ENCODE peak calls at places on chromosome 9, in five cellular contexts. One of them, this sample, is unnamed.

GRCh38 chr9:93299418-93300174 is 115.7 kb downstream of the WNK2 start:
- DNase-seq in tibial artery: peak
- DNase-seq in heart left ventricle: no peak
- DNase-seq in coronary artery: peak
- DNase-seq in IMR-90: no peak
- DNase-seq in this sample: peak

GRCh38 chr9:14271078-14271673 is 42.8 kb downstream of the NFIB start:
- DNase-seq in tibial artery: peak
- DNase-seq in heart left ventricle: peak
- DNase-seq in coronary artery: no peak
- DNase-seq in IMR-90: peak
- DNase-seq in this sample: peak

GRCh38 chr9:83336696-83337095 is 201.5 kb downstream of the FRMD3 start:
- DNase-seq in tibial artery: no peak
- DNase-seq in heart left ventricle: no peak
- DNase-seq in coronary artery: no peak
- DNase-seq in IMR-90: no peak
- DNase-seq in this sample: no peak

GRCh38 chr9:15851766-15852165 is 298.9 kb downstream of the CCDC171 start:
- DNase-seq in tibial artery: no peak
- DNase-seq in heart left ventricle: no peak
- DNase-seq in coronary artery: no peak
- DNase-seq in IMR-90: no peak
- DNase-seq in this sample: no peak

GRCh38 chr9:12403721-12404120 is 289.5 kb upstream of the TYRP1 start:
- DNase-seq in tibial artery: no peak
- DNase-seq in heart left ventricle: no peak
- DNase-seq in coronary artery: no peak
- DNase-seq in IMR-90: no peak
- DNase-seq in this sample: no peak

GRCh38 chr9:84823426-84824271 is 154.1 kb downstream of the NTRK2 start:
- DNase-seq in tibial artery: peak
- DNase-seq in heart left ventricle: no peak
- DNase-seq in coronary artery: no peak
- DNase-seq in IMR-90: no peak
- DNase-seq in this sample: no peak

GRCh38 chr9:18947772-18948391 is 85.1 kb downstream of the SAXO1 start:
- DNase-seq in tibial artery: no peak
- DNase-seq in heart left ventricle: no peak
- DNase-seq in coronary artery: no peak
- DNase-seq in IMR-90: peak
- DNase-seq in this sample: no peak

GRCh38 chr9:98708103-98708932 is 417 bp downstream of the GABBR2 start:
- DNase-seq in tibial artery: no peak
- DNase-seq in heart left ventricle: no peak
- DNase-seq in coronary artery: no peak
- DNase-seq in IMR-90: no peak
- DNase-seq in this sample: no peak

GRCh38 chr9:96617439-96618185 is 2.0 kb downstream of the CDC14B start:
- DNase-seq in tibial artery: peak
- DNase-seq in heart left ventricle: no peak
- DNase-seq in coronary artery: no peak
- DNase-seq in IMR-90: no peak
- DNase-seq in this sample: peak

DNA sequence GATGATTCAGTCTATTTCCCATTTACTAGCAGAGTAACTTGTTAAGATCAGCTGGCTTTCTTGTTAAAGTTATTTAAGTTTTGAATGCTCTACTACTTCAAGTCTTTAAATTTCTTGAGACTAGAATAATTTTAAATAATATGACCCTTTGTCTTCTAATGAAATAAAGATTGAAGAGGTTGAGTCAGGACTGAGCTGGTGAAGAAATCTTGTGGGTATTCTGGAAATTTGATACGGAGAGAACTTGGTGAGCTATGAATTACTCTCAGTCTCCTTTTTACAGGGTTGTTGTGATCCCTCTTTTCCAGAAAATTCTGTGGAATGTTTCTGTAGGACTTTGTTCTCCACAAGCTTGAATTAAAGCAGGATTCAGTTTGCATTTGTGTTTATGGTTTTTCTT is 29.3 kb downstream of the RNF20 start:
- DNase-seq in tibial artery: no peak
- DNase-seq in heart left ventricle: no peak
- DNase-seq in coronary artery: no peak
- DNase-seq in IMR-90: no peak
- DNase-seq in this sample: no peak
- H3K27ac ChIP-seq in tibial artery: no peak
- H3K27ac ChIP-seq in heart left ventricle: no peak
- H3K27ac ChIP-seq in coronary artery: no peak
- H3K27ac ChIP-seq in IMR-90: no peak
- H3K27ac ChIP-seq in this sample: no peak

GRCh38 chr9:126548312-126548711 is 65.4 kb upstream of the LMX1B start:
- DNase-seq in tibial artery: no peak
- DNase-seq in heart left ventricle: no peak
- DNase-seq in coronary artery: no peak
- DNase-seq in IMR-90: no peak
- DNase-seq in this sample: no peak
- H3K27ac ChIP-seq in tibial artery: no peak
- H3K27ac ChIP-seq in heart left ventricle: no peak
- H3K27ac ChIP-seq in coronary artery: no peak
- H3K27ac ChIP-seq in IMR-90: no peak
- H3K27ac ChIP-seq in this sample: no peak

DNA sequence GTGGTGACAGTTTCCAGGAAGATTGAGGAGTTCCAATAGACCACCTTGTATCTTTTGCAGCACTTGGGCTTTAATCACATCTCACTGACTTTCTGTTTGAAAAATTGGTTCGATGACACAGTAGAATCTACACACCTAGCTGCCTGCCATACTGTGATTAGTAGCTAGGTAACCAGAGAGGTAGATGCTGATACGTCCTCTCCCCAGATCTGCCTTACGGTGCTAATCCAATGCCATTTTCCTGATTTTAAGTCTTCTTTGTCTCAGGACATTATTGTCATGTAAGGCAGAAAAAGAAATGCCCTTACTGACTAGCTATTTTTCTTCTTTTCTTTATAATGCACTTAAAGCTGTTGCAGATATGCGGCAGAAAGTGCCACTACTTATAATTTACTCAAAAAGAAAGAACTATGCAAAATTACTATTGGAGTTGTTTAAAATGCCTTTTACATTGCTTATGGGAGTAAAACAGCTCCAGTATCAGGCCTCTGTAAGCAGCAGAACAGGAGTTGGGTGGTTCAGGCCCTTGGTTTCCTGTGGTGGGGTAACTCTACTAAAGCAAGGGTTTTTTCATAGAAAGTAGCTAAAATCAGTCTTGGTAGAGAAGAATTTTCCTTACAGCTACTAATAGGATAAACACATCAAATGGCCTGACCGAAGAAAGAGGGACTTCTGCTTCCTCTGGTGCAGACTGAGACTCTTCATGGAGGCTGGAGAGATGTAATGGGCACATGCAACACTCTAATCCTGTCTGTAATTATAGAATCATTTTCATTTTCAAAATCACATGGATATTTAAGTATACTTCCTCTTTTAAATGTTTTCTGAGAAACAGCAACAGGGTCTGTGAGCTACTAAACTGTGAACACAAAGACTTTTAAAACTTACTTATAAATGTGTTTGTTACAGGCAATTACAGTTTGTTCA is 177.2 kb downstream of the MAPKAP1 start:
- DNase-seq in tibial artery: no peak
- DNase-seq in heart left ventricle: no peak
- DNase-seq in coronary artery: no peak
- DNase-seq in IMR-90: no peak
- DNase-seq in this sample: no peak
- H3K27ac ChIP-seq in tibial artery: no peak
- H3K27ac ChIP-seq in heart left ventricle: no peak
- H3K27ac ChIP-seq in coronary artery: no peak
- H3K27ac ChIP-seq in IMR-90: peak
- H3K27ac ChIP-seq in this sample: no peak

GRCh38 chr9:70924905-70925547 is 196.4 kb downstream of the TRPM3 start:
- DNase-seq in tibial artery: peak
- DNase-seq in heart left ventricle: no peak
- DNase-seq in coronary artery: no peak
- DNase-seq in IMR-90: peak
- DNase-seq in this sample: peak
- H3K27ac ChIP-seq in tibial artery: peak
- H3K27ac ChIP-seq in heart left ventricle: no peak
- H3K27ac ChIP-seq in coronary artery: peak
- H3K27ac ChIP-seq in IMR-90: no peak
- H3K27ac ChIP-seq in this sample: no peak

GRCh38 chr9:135290086-135290485 is 189.5 kb upstream of the PPP1R26 start:
- DNase-seq in tibial artery: no peak
- DNase-seq in heart left ventricle: peak
- DNase-seq in coronary artery: no peak
- DNase-seq in IMR-90: no peak
- DNase-seq in this sample: peak

GRCh38 chr9:135288941-135289534 is 190.5 kb upstream of the PPP1R26 start:
- DNase-seq in tibial artery: no peak
- DNase-seq in heart left ventricle: peak
- DNase-seq in coronary artery: no peak
- DNase-seq in IMR-90: no peak
- DNase-seq in this sample: no peak

GRCh38 chr9:135291165-135291564 is 188.4 kb upstream of the PPP1R26 start:
- DNase-seq in tibial artery: no peak
- DNase-seq in heart left ventricle: peak
- DNase-seq in coronary artery: no peak
- DNase-seq in IMR-90: no peak
- DNase-seq in this sample: peak

GRCh38 chr9:135288054-135288453 is 191.5 kb upstream of the PPP1R26 start:
- DNase-seq in tibial artery: no peak
- DNase-seq in heart left ventricle: peak
- DNase-seq in coronary artery: no peak
- DNase-seq in IMR-90: no peak
- DNase-seq in this sample: no peak

GRCh38 chr9:135290566-135290965 is 189.0 kb upstream of the PPP1R26 start:
- DNase-seq in tibial artery: no peak
- DNase-seq in heart left ventricle: peak
- DNase-seq in coronary artery: no peak
- DNase-seq in IMR-90: no peak
- DNase-seq in this sample: no peak
- H3K27ac ChIP-seq in tibial artery: no peak
- H3K27ac ChIP-seq in heart left ventricle: peak
- H3K27ac ChIP-seq in coronary artery: no peak
- H3K27ac ChIP-seq in IMR-90: no peak
- H3K27ac ChIP-seq in this sample: no peak

GRCh38 chr9:94300470-94301301 is 27.8 kb downstream of the NUTM2F start:
- DNase-seq in tibial artery: no peak
- DNase-seq in heart left ventricle: no peak
- DNase-seq in coronary artery: no peak
- DNase-seq in IMR-90: no peak
- DNase-seq in this sample: no peak
- H3K27ac ChIP-seq in tibial artery: no peak
- H3K27ac ChIP-seq in heart left ventricle: no peak
- H3K27ac ChIP-seq in coronary artery: no peak
- H3K27ac ChIP-seq in IMR-90: no peak
- H3K27ac ChIP-seq in this sample: no peak